ENCODE peak calls at places on chromosome 14, in five cellular contexts. N, L, X, A and J are unnamed samples.

GRCh38 chr14:92993302-92993701 is 70.4 kb downstream of the CHGA start:
- DNase-seq in N (no peak), L (no peak), X (no peak), A (no peak), J (no peak)

GRCh38 chr14:94923771-94924170 is 153.9 kb upstream of the GSC start:
- DNase-seq in N (no peak), L (no peak), X (no peak), A (no peak), J (no peak)

GRCh38 chr14:67674139-67674479 is 323 bp downstream of the VTI1B start:
- DNase-seq in N (peak), L (no peak), X (no peak), A (no peak), J (peak)

GRCh38 chr14:33280646-33281045 is 342.0 kb downstream of the NPAS3 start:
- DNase-seq in N (no peak), L (no peak), X (peak), A (no peak), J (no peak)

GRCh38 chr14:79379266-79379665 is 832.0 kb downstream of the DIO2 start:
- DNase-seq in N (no peak), L (no peak), X (no peak), A (no peak), J (no peak)

GRCh38 chr14:102318781-102319276 is 717 bp upstream of the ZNF839 start:
- DNase-seq in N (no peak), L (no peak), X (no peak), A (no peak), J (no peak)

GRCh38 chr14:95046711-95047681 is 110.3 kb downstream of the DICER1 start:
- DNase-seq in N (peak), L (no peak), X (no peak), A (no peak), J (peak)

GRCh38 chr14:94601961-94602391 is 10.2 kb upstream of the SERPINA3 start:
- DNase-seq in N (peak), L (peak), X (peak), A (peak), J (peak)

GRCh38 chr14:21711360-21711961 is 37.8 kb upstream of the OR4E1 start:
- DNase-seq in N (peak), L (no peak), X (no peak), A (no peak), J (no peak)

GRCh38 chr14:77580964-77581505 is 35.4 kb downstream of the SPTLC2 start:
- DNase-seq in N (no peak), L (no peak), X (no peak), A (no peak), J (no peak)

GRCh38 chr14:78157855-78158436 is 12.2 kb upstream of the NRXN3 start:
- DNase-seq in N (peak), L (no peak), X (no peak), A (no peak), J (no peak)

GRCh38 chr14:92644166-92644565 is 104.3 kb downstream of the LGMN start:
- DNase-seq in N (peak), L (no peak), X (no peak), A (no peak), J (no peak)